ENCODE peak calls at places on chromosomes 2 and 18, in ten cellular contexts. F, M, L, P, B, H, Q, Y, E and A are unnamed samples.

GRCh38 chr2:180520816-180521595 is 459.4 kb upstream of the UBE2E3 start:
- DNase-seq in Y (peak), P (no peak), F (no peak), E (peak), H (no peak), M (no peak), L (no peak), B (no peak), Q (no peak), A (no peak)

GRCh38 chr18:6943143-6943542 is 174.5 kb downstream of the LAMA1 start:
- DNase-seq in L (no peak), P (no peak), Y (no peak), E (no peak), B (no peak), Q (no peak), M (no peak), H (no peak), F (no peak), A (no peak)

GRCh38 chr2:62306751-62307468 is 111.0 kb downstream of the B3GNT2 start:
- DNase-seq in L (peak), M (peak), B (no peak), Q (no peak), F (no peak), Y (peak), P (no peak), E (peak), H (peak), A (peak)

GRCh38 chr2:219107837-219108236 is 47.1 kb upstream of the IHH start:
- DNase-seq in L (no peak), H (no peak), B (peak), E (no peak), Y (no peak), Q (no peak), F (no peak), P (no peak), M (no peak), A (no peak)

GRCh38 chr2:35447816-35448215 is 907.8 kb upstream of the CRIM1 start:
- DNase-seq in M (no peak), B (no peak), P (no peak), F (no peak), Y (no peak), H (no peak), L (no peak), E (no peak), Q (no peak), A (no peak)

GRCh38 chr18:12726774-12727550 is 24.1 kb downstream of the PSMG2 start:
- DNase-seq in M (peak), E (peak), Q (peak), B (peak), F (peak), L (no peak), P (peak), H (peak), Y (peak), A (peak)

GRCh38 chr2:241868661-241869081 is 858 bp upstream of the RTP5 start:
- DNase-seq in E (no peak), H (no peak), Y (peak), F (no peak), P (no peak), M (no peak), L (no peak), B (no peak), Q (no peak), A (no peak)

GRCh38 chr2:234919711-234920110 is 32.1 kb upstream of the SH3BP4 start:
- DNase-seq in E (peak), P (no peak), L (no peak), F (no peak), Y (peak), B (no peak), M (no peak), H (no peak), Q (no peak), A (peak)

GRCh38 chr18:13176847-13177246 is 41.7 kb upstream of the LDLRAD4 start:
- DNase-seq in P (no peak), F (no peak), L (no peak), E (no peak), M (no peak), Q (no peak), B (no peak), H (no peak), Y (no peak), A (no peak)

GRCh38 chr2:240463866-240464481 is 28.5 kb downstream of the GPC1 start:
- DNase-seq in E (no peak), L (peak), B (no peak), Q (no peak), F (no peak), P (no peak), M (peak), H (no peak), Y (no peak), A (no peak)

GRCh38 chr18:44781890-44782289 is 101.2 kb downstream of the SETBP1 start:
- DNase-seq in H (no peak), Q (no peak), Y (no peak), E (no peak), P (no peak), B (peak), L (no peak), F (no peak), M (no peak), A (peak)

GRCh38 chr18:7147399-7147798 is 29.8 kb upstream of the LAMA1 start:
- DNase-seq in Y (no peak), B (no peak), H (no peak), L (no peak), F (no peak), E (no peak), P (no peak), Q (no peak), M (no peak), A (no peak)

GRCh38 chr18:73758446-73758845 is 389.2 kb downstream of the FBXO15 start:
- DNase-seq in Y (peak), L (no peak), M (no peak), Q (no peak), F (no peak), H (no peak), E (no peak), P (no peak), B (no peak), A (no peak)

GRCh38 chr18:78169487-78169886 is 810.1 kb upstream of the SALL3 start:
- DNase-seq in Y (no peak), E (no peak), H (no peak), Q (no peak), F (no peak), B (no peak), M (no peak), P (no peak), L (no peak), A (no peak)

GRCh38 chr2:173087793-173088493 is 12.3 kb downstream of the MAP3K20 start:
- DNase-seq in L (no peak), B (no peak), H (no peak), E (no peak), M (no peak), F (no peak), Y (peak), P (no peak), Q (no peak), A (peak)

GRCh38 chr18:40866013-40866644 is 1088.9 kb upstream of the PIK3C3 start:
- DNase-seq in E (no peak), P (peak), L (no peak), H (no peak), Y (no peak), F (peak), Q (no peak), B (no peak), M (no peak), A (peak)

GRCh38 chr2:162317910-162318279 is 589 bp downstream of the IFIH1 start:
- DNase-seq in Q (peak), B (no peak), H (no peak), F (no peak), E (peak), M (peak), P (peak), L (peak), Y (peak), A (peak)

GRCh38 chr2:113198790-113199612 is 25.2 kb downstream of the PSD4 start:
- DNase-seq in F (peak), H (peak), Y (peak), P (no peak), L (peak), B (peak), Q (peak), E (peak), M (peak), A (peak)

GRCh38 chr2:236052926-236053846 is 115.0 kb downstream of the GBX2 start:
- DNase-seq in B (no peak), H (no peak), Y (no peak), E (peak), M (no peak), L (no peak), P (no peak), F (no peak), Q (no peak), A (no peak)

GRCh38 chr2:233611284-233611683 is 6.1 kb upstream of the UGT1A8 start:
- DNase-seq in Q (no peak), M (no peak), F (no peak), L (no peak), P (no peak), H (no peak), B (no peak), Y (no peak), E (no peak), A (no peak)

GRCh38 chr2:172083725-172084483 is 1.4 kb upstream of the DLX1 start:
- DNase-seq in F (peak), P (peak), Y (no peak), Q (no peak), E (no peak), L (no peak), B (no peak), H (no peak), M (no peak), A (peak)

GRCh38 chr2:3148716-3149115 is 228.9 kb downstream of the EIPR1 start:
- DNase-seq in F (no peak), E (no peak), Y (no peak), Q (no peak), L (no peak), H (no peak), P (no peak), M (no peak), B (no peak), A (no peak)

GRCh38 chr2:189153608-189154007 is 26.0 kb downstream of the COL5A2 start:
- DNase-seq in Y (no peak), E (no peak), P (no peak), M (no peak), L (no peak), B (no peak), Q (no peak), H (no peak), F (no peak), A (no peak)

GRCh38 chr2:196697825-196698224 is 58.3 kb downstream of the CCDC150 start:
- DNase-seq in Y (no peak), F (no peak), L (no peak), Q (no peak), P (no peak), B (no peak), H (no peak), E (no peak), M (no peak), A (no peak)

GRCh38 chr18:3329471-3329870 is 67.5 kb downstream of the MYL12B start:
- DNase-seq in B (no peak), L (no peak), M (no peak), F (no peak), Q (no peak), E (peak), P (no peak), H (no peak), Y (peak), A (no peak)